ENCODE peak calls at places on chromosomes 11 and 22, in four cellular contexts. D is MM.1S, P is neural progenitor cell, Q is hepatocyte. Y is an unnamed sample.

GRCh38 chr11:23789938-23790371 is 706.9 kb upstream of the LUZP2 start:
- DNase-seq in D (no peak), P (no peak), Q (peak; percentile 79), Y (peak; percentile 55)

GRCh38 chr22:49412236-49412635 is 415.4 kb downstream of the BRD1 start:
- DNase-seq in D (no peak), P (no peak), Q (no peak), Y (no peak)

GRCh38 chr22:22932512-22932941 is 44.9 kb downstream of the IGLL5 start:
- DNase-seq in D (peak; percentile 36), P (no peak), Q (no peak), Y (no peak)

GRCh38 chr11:70862093-70862492 is 390.3 kb downstream of the SHANK2 start:
- DNase-seq in D (no peak), P (peak; percentile 16), Q (no peak), Y (no peak)

GRCh38 chr11:118224512-118225180 is at the start of gene JAML:
- DNase-seq in D (no peak), P (no peak), Q (no peak), Y (no peak)

GRCh38 chr11:80388133-80388532 is 947.3 kb upstream of the TENM4 start:
- DNase-seq in D (no peak), P (peak; percentile 13), Q (peak; percentile 10), Y (no peak)

GRCh38 chr22:35873426-35873825 is 155.2 kb downstream of the RBFOX2 start:
- DNase-seq in D (no peak), P (no peak), Q (no peak), Y (no peak)

GRCh38 chr11:76615950-76616349 is 54.6 kb downstream of the LRRC32 start:
- DNase-seq in D (no peak), P (no peak), Q (no peak), Y (peak; percentile 62)

GRCh38 chr11:45933131-45933821 is 10.8 kb downstream of the LARGE2 start:
- DNase-seq in D (no peak), P (no peak), Q (peak; percentile 9), Y (peak; percentile 50)

GRCh38 chr22:42111798-42112197 is 18.8 kb downstream of the CYP2D6 start:
- DNase-seq in D (no peak), P (no peak), Q (no peak), Y (no peak)

GRCh38 chr11:64694026-64694755 is 28.8 kb downstream of the NRXN2 start:
- DNase-seq in D (no peak), P (no peak), Q (no peak), Y (no peak)

GRCh38 chr11:128061321-128061871 is 526.0 kb downstream of the ETS1 start:
- DNase-seq in D (no peak), P (no peak), Q (peak; percentile 34), Y (peak; percentile 98)

GRCh38 chr22:41288245-41288946 is 2.4 kb upstream of the RANGAP1 start:
- DNase-seq in D (no peak), P (no peak), Q (peak; percentile 84), Y (peak; percentile 57)

GRCh38 chr22:17607891-17608521 is 20.5 kb downstream of the ATP6V1E1 start:
- DNase-seq in D (no peak), P (no peak), Q (no peak), Y (no peak)

GRCh38 chr11:102111011-102111786 is 952 bp downstream of the YAP1 start:
- DNase-seq in D (peak; percentile 34), P (peak; percentile 93), Q (peak; percentile 96), Y (peak; percentile 88)

GRCh38 chr11:37699644-37700043 is 1101.6 kb upstream of the RAG2 start:
- DNase-seq in D (no peak), P (no peak), Q (no peak), Y (no peak)

GRCh38 chr11:117328414-117329010 is 858 bp downstream of the CEP164 start:
- DNase-seq in D (no peak), P (peak; percentile 25), Q (peak; percentile 51), Y (peak; percentile 56)

GRCh38 chr11:1450958-1451710 is 35.4 kb downstream of the MOB2 start:
- DNase-seq in D (no peak), P (peak; percentile 35), Q (no peak), Y (no peak)

GRCh38 chr11:61827573-61828378 is at the start of gene FADS2:
- DNase-seq in D (no peak), P (peak; percentile 94), Q (peak; percentile 96), Y (peak; percentile 97)

GRCh38 chr11:58711832-58712231 is 19.9 kb downstream of the GLYAT start:
- DNase-seq in D (no peak), P (no peak), Q (no peak), Y (no peak)

GRCh38 chr11:94068764-94069163 is 47.6 kb downstream of the HEPHL1 start:
- DNase-seq in D (no peak), P (no peak), Q (no peak), Y (no peak)

GRCh38 chr11:61609970-61610347 is 29.1 kb upstream of the SYT7 start:
- DNase-seq in D (no peak), P (peak; percentile 64), Q (peak; percentile 77), Y (no peak)

GRCh38 chr11:69130586-69131566 is 24.9 kb upstream of the SMIM38 start:
- DNase-seq in D (no peak), P (no peak), Q (no peak), Y (no peak)

GRCh38 chr11:870127-870413 is 27.4 kb downstream of the TSPAN4 start:
- DNase-seq in D (no peak), P (no peak), Q (no peak), Y (no peak)

GRCh38 chr11:118918686-118919280 is 6.9 kb downstream of the BCL9L start:
- DNase-seq in D (no peak), P (no peak), Q (peak; percentile 72), Y (no peak)

GRCh38 chr22:22691055-22691454 is 46.6 kb downstream of the GGTLC2 start:
- DNase-seq in D (no peak), P (no peak), Q (no peak), Y (no peak)

GRCh38 chr11:124174001-124174400 is 9.1 kb upstream of the OR10D3 start:
- DNase-seq in D (peak; percentile 56), P (peak; percentile 90), Q (peak; percentile 78), Y (peak; percentile 76)

GRCh38 chr11:6365659-6366058 is 24.6 kb upstream of the SMPD1 start:
- DNase-seq in D (no peak), P (no peak), Q (peak; percentile 69), Y (no peak)

GRCh38 chr22:36913431-36914382 is at the start of gene CSF2RB:
- DNase-seq in D (peak; percentile 78), P (no peak), Q (no peak), Y (no peak)

GRCh38 chr11:1782026-1782696 is 18.4 kb upstream of the CTSD start:
- DNase-seq in D (no peak), P (no peak), Q (no peak), Y (no peak)

GRCh38 chr11:69905611-69906452 is 86.6 kb upstream of the FGF3 start:
- DNase-seq in D (no peak), P (no peak), Q (peak; percentile 73), Y (no peak)

GRCh38 chr11:59560702-59561469 is 49.5 kb downstream of the OR4D9 start:
- DNase-seq in D (peak; percentile 89), P (peak; percentile 94), Q (peak; percentile 94), Y (peak; percentile 82)

GRCh38 chr11:125036933-125037332 is 26.2 kb upstream of the SLC37A2 start:
- DNase-seq in D (peak; percentile 65), P (no peak), Q (no peak), Y (peak; percentile 89)

GRCh38 chr11:44632466-44633123 is 67.1 kb downstream of the CD82 start:
- DNase-seq in D (no peak), P (peak; percentile 64), Q (peak; percentile 52), Y (peak; percentile 41)

GRCh38 chr11:116929393-116930090 is 92.1 kb upstream of the APOA1 start:
- DNase-seq in D (no peak), P (no peak), Q (no peak), Y (peak; percentile 46)

DNA sequence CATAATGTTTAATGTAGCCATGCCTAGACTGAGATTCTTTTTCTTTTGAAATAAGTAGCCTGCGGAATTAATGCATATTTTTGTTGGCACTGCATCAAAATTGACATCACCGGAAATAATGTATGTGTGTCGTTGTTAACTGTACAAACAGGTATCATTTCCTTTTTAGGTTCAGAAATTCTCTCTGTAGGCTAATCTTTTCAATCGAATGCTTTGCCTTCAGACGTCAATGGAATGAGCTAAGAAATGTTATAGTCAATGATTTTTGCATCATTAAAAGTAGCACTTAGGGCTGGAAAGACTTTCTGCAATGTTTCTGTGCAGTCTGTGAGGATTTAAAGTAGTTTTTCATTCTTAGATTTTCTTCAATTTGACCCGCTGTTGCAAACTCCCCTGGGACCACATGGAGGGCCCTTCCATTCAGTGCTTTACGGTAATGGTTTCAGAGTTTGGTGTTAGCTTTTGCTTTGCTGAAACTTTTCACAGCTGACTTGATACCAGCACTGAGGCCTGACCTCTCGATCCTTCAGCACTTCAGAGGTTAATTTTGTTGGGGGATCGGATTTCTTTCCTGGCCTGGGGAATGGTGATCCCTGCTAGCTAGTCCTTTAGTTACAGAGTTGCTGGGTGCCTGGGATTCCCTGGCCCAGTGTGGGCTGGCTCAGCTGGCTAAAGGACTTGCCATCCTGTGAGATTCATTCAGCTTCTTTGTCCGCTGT is 137.8 kb downstream of the DBX1 start:
- DNase-seq in D (no peak), P (peak; percentile 91), Q (no peak), Y (peak; percentile 78)
- H3K4me3 ChIP-seq in D (no peak overlapping the region), P (peak overlapping the region; percentile 50), Q (no peak overlapping the region), Y (no peak overlapping the region)

GRCh38 chr11:20158597-20159257 is 1.5 kb downstream of the DBX1 start:
- DNase-seq in D (no peak), P (peak; percentile 95), Q (peak; percentile 82), Y (peak; percentile 65)
- TF ChIP-seq EZH2 in D (no peak), P (peak; percentile 19), Q (peak; percentile 21), Y (no peak)

DNA sequence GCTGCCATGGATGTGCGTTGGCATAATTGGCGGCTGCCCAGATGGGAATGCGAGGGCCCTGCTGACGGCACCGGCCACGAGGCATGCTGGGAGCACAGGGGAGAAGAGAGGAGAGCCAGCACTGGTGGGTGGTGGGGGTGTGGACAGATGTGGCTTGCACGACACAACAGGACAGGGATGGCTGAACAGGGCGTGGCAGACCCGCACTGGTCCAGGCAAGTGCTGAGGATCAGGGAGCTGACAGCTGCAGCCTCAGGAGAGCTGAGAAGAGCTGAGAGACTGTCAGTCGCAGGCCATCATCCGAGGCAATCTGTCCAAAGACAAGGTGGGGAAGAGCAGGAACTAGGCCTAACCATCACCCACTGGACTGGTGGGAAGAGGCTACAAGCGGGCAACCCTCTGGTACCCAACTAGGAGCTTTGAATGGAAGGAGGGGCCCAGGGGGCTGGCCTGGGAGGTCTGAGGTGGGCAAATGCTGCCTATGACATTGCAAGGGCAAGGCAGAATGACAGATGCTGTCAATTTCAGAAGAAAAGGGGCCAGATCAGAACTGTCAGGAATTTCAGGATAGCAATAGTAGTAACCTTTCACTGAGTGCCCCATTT is 2.4 kb downstream of the GNB1L start:
- DNase-seq in D (no peak), P (no peak), Q (peak; percentile 6), Y (no peak)
- H3K4me3 ChIP-seq in D (no peak overlapping the region), P (no peak overlapping the region), Q (no peak overlapping the region), Y (peak overlapping the region; percentile 6)

GRCh38 chr11:57514538-57515331 is 767 bp downstream of the SLC43A1 start:
- DNase-seq in D (no peak), P (peak; percentile 50), Q (peak; percentile 65), Y (peak; percentile 39)
- TF ChIP-seq EZH2 in D (no peak), P (peak; percentile 90), Q (no peak), Y (no peak)